ENCODE peak calls at places on chromosome 16, in seven cellular contexts. J is pancreas; Y is esophagus squamous epithelium; R is OCI-LY7; V is CD8-positive, alpha-beta T cell; C is cardiac muscle cell; Z is adrenal gland. X is an unnamed sample.

GRCh38 chr16:66859397-66860068 is 15.3 kb downstream of the CA7 start:
- DNase-seq in J (peak; percentile 9), Y (no peak), R (no peak), V (no peak), C (no peak), Z (no peak), X (no peak)

GRCh38 chr16:83137326-83137770 is 510.6 kb downstream of the CDH13 start:
- DNase-seq in J (no peak), Y (no peak), R (peak; percentile 93), V (no peak), C (peak; percentile 89), Z (peak; percentile 21), X (no peak)

GRCh38 chr16:11201498-11202259 is 54.3 kb downstream of the SOCS1 start:
- DNase-seq in J (no peak), Y (no peak), R (no peak), V (no peak), C (peak; percentile 72), Z (peak; percentile 61), X (no peak)

GRCh38 chr16:11162571-11163268 is 93.3 kb downstream of the SOCS1 start:
- DNase-seq in J (no peak), Y (no peak), R (no peak), V (no peak), C (no peak), Z (no peak), X (no peak)

GRCh38 chr16:88030498-88030897 is 79.3 kb downstream of the BANP start:
- DNase-seq in J (no peak), Y (no peak), R (no peak), V (no peak), C (peak; percentile 13), Z (no peak), X (no peak)

GRCh38 chr16:21263640-21264211 is 14.4 kb downstream of the CRYM start:
- DNase-seq in J (no peak), Y (no peak), R (peak; percentile 53), V (no peak), C (peak; percentile 41), Z (peak; percentile 27), X (no peak)

GRCh38 chr16:19417640-19418039 is at the start of gene TMC5:
- DNase-seq in J (no peak), Y (no peak), R (no peak), V (no peak), C (no peak), Z (no peak), X (peak; percentile 35)

GRCh38 chr16:46887524-46887854 is 3.3 kb downstream of the GPT2 start:
- DNase-seq in J (no peak), Y (no peak), R (no peak), V (no peak), C (no peak), Z (no peak), X (no peak)

GRCh38 chr16:67860589-67861398 is 12.1 kb upstream of the EDC4 start:
- DNase-seq in J (no peak), Y (no peak), R (no peak), V (no peak), C (no peak), Z (no peak), X (no peak)

GRCh38 chr16:19008245-19008644 is 24.5 kb downstream of the TMC7 start:
- DNase-seq in J (no peak), Y (no peak), R (no peak), V (no peak), C (peak; percentile 73), Z (no peak), X (no peak)

GRCh38 chr16:5502467-5502869 is 404.9 kb upstream of the EEF2KMT start:
- DNase-seq in J (no peak), Y (no peak), R (peak; percentile 1), V (no peak), C (no peak), Z (no peak), X (no peak)

GRCh38 chr16:10859020-10859419 is 18.0 kb upstream of the CIITA start:
- DNase-seq in J (no peak), Y (no peak), R (no peak), V (no peak), C (no peak), Z (no peak), X (no peak)

GRCh38 chr16:84209989-84210388 is 19.0 kb downstream of the ADAD2 start:
- DNase-seq in J (no peak), Y (no peak), R (peak; percentile 10), V (no peak), C (no peak), Z (no peak), X (no peak)

GRCh38 chr16:47299587-47299986 is 155.8 kb upstream of the NETO2 start:
- DNase-seq in J (no peak), Y (no peak), R (no peak), V (no peak), C (no peak), Z (no peak), X (no peak)

GRCh38 chr16:3902731-3903130 is 22.2 kb upstream of the CREBBP start:
- DNase-seq in J (no peak), Y (no peak), R (no peak), V (no peak), C (no peak), Z (no peak), X (no peak)

GRCh38 chr16:19878760-19879159 is 5.9 kb downstream of the GPRC5B start:
- DNase-seq in J (no peak), Y (no peak), R (no peak), V (no peak), C (no peak), Z (no peak), X (no peak)

GRCh38 chr16:58847902-58848661 is 114.0 kb upstream of the GOT2 start:
- DNase-seq in J (no peak), Y (no peak), R (no peak), V (no peak), C (no peak), Z (no peak), X (no peak)

GRCh38 chr16:1933097-1933661 is 9.8 kb downstream of the MSRB1 start:
- DNase-seq in J (no peak), Y (no peak), R (no peak), V (no peak), C (no peak), Z (no peak), X (no peak)

DNA sequence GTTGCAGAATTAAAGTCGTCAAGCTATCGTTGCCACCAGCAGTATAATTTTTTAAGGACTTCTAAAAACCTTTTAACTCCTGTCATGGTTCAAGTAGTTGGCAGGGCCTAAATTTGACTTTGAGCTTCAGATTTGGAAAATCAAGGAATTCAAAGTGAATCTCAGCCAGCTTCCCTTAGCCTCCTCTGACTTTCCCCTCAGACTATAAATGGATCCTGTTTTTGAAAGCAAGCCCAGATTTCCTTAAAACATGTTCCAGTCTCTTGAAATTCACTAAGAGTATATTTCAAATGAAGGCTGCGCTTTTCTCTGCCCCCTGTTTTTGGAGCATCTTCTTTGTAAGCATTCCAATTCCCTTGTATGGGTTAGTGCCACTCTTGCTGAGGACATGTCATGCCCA is 101.8 kb upstream of the CDH8 start:
- DNase-seq in J (no peak), Y (no peak), R (no peak), V (no peak), C (no peak), Z (no peak), X (no peak)
- TF ChIP-seq CTCF in J (no peak), Y (no peak), R (no peak), V (no peak), C (no peak), Z (no peak), X (no peak)

DNA sequence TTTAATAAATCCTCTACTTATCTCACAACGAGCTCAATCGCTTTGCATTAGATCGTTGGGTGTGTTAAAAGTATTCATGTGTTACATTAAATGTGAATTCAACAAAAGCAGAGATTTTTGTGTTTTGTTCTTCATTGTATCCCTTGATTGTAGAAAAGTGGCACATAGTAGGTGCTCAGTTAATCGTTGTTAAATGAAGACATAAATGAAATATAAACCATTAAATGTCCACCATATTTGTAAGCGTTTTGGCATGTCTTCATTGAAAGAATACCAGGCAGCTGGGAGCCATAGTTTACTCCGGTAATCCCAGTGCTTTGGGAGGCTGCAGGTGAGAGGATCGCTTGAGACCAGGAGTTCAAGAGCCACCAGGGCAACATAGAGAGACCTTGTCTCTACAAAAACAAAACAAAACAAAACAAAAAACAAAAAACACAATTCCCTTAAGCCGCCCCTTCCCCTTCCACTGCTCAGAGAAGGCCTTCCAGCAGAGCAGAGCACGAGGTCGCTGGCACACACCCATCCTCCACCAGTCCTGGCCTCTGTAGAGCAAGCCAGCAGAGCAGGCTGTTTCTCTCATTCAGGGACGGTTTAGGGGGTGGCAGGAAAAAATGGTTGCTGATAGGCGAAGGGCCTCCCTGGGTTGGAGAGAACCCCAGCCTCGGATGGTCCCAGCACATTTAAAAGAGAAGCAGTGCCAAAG is 673 bp upstream of the CHD9 start:
- DNase-seq in J (peak; percentile 55), Y (no peak), R (peak; percentile 57), V (no peak), C (peak; percentile 62), Z (peak; percentile 44), X (peak; percentile 41)
- H3K27ac ChIP-seq in J (no peak overlapping the region), Y (peak overlapping the region; percentile 95), R (peak overlapping the region; percentile 92), V (no peak overlapping the region), C (no peak overlapping the region), Z (no peak overlapping the region), X (peak overlapping the region; percentile 96)

GRCh38 chr16:57797526-57798266 is 4.6 kb downstream of the KIFC3 start:
- DNase-seq in J (peak; percentile 90), Y (no peak), R (no peak), V (no peak), C (no peak), Z (no peak), X (peak; percentile 73)
- H3K4me1 ChIP-seq in J (peaks cover 42% of the 10 kb centered on the region), Y (peaks cover 35% of the 10 kb centered on the region), R (no peaks in the 10 kb centered on the region), V (peaks cover 10% of the 10 kb centered on the region), C (peaks cover 38% of the 10 kb centered on the region), Z (peaks cover 14% of the 10 kb centered on the region), X (peaks cover 3% of the 10 kb centered on the region)

DNA sequence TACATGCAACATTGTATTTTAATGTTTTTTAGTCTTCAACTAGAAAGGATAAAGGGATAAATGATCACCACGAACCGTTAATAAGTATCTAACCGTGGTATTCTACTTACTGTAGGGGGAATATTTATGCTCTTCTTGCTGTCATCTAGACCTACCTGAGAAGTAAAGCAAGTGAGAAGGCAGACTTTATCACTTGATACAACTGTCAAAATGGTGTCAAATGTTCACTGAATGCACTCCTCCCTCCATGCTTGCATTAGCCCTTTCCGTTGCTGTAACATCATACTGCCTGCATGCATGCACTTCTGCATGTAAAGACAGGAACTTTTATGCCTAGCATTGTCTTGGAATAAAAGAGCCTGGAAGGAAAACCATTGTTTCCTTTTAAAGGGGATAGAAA is 298.6 kb upstream of the PMFBP1 start:
- DNase-seq in J (no peak), Y (no peak), R (no peak), V (no peak), C (no peak), Z (no peak), X (no peak)
- TF ChIP-seq CTCF in J (no peak), Y (no peak), R (no peak), V (no peak), C (no peak), Z (no peak), X (no peak)

GRCh38 chr16:9625122-9625521 is 533.7 kb downstream of the HAPSTR1 start:
- DNase-seq in J (no peak), Y (no peak), R (no peak), V (no peak), C (no peak), Z (no peak), X (no peak)
- H3K27ac ChIP-seq in J (no peak overlapping the region), Y (no peak overlapping the region), R (no peak overlapping the region), V (no peak overlapping the region), C (no peak overlapping the region), Z (no peak overlapping the region), X (no peak overlapping the region)